ENCODE peak calls at places on chromosomes 12 and 14, in ten cellular contexts. E, D, W, A, X, V, R, B, G and S are unnamed samples.

GRCh38 chr14:24353551-24354529 is 14.0 kb upstream of the RIPK3 start:
- DNase-seq in R (no peak), G (no peak), E (no peak), X (no peak), B (no peak), V (no peak), W (no peak), D (no peak), A (no peak), S (peak; percentile 63)

GRCh38 chr14:80446356-80446755 is 235.1 kb upstream of the DIO2 start:
- DNase-seq in B (no peak), E (no peak), X (no peak), A (no peak), D (no peak), W (no peak), V (no peak), R (no peak), G (no peak), S (no peak)

GRCh38 chr12:196436-196835 is 17.5 kb downstream of the SLC6A12 start:
- DNase-seq in W (no peak), V (no peak), G (no peak), E (no peak), B (no peak), R (no peak), A (no peak), D (no peak), X (no peak), S (no peak)

GRCh38 chr12:68619541-68619940 is 8.8 kb downstream of the RAP1B start:
- DNase-seq in B (no peak), V (no peak), X (no peak), R (no peak), G (no peak), W (no peak), E (no peak), A (no peak), D (no peak), S (no peak)

GRCh38 chr14:91402278-91403068 is 15.1 kb downstream of the CCDC88C start:
- DNase-seq in E (no peak), V (no peak), G (no peak), D (no peak), A (peak; percentile 41), X (no peak), W (no peak), B (no peak), R (no peak), S (peak; percentile 71)

GRCh38 chr12:121765573-121765972 is 27.9 kb downstream of the RHOF start:
- DNase-seq in V (no peak), D (peak; percentile 86), A (no peak), B (no peak), R (no peak), E (peak; percentile 67), G (no peak), W (no peak), X (no peak), S (no peak)

GRCh38 chr12:11704094-11704493 is 54.6 kb downstream of the ETV6 start:
- DNase-seq in D (no peak), E (no peak), G (no peak), A (no peak), R (no peak), B (no peak), W (no peak), X (no peak), V (no peak), S (no peak)

GRCh38 chr12:96908170-96908675 is 1.2 kb downstream of the NEDD1 start:
- DNase-seq in X (no peak), V (peak; percentile 56), B (no peak), G (peak; percentile 8), D (no peak), R (no peak), E (no peak), W (no peak), A (no peak), S (no peak)

GRCh38 chr14:96383445-96383844 is 8.5 kb upstream of the AK7 start:
- DNase-seq in R (no peak), A (no peak), G (no peak), E (no peak), D (no peak), X (no peak), B (no peak), V (no peak), W (no peak), S (no peak)

GRCh38 chr12:91178139-91178561 is 4.5 kb downstream of the DCN start:
- DNase-seq in G (no peak), V (no peak), A (no peak), E (peak; percentile 10), D (no peak), W (no peak), X (no peak), B (no peak), R (no peak), S (peak; percentile 30)